ENCODE peak calls at places on chromosome X, in seven cellular contexts. A is AG09309, O is body of pancreas, V is tibial nerve, H is ascending aorta, Y is progenitor cell of endocrine pancreas, U is B cell. L is an unnamed sample.

GRCh38 chrX:136405126-136405525 is 82.6 kb upstream of the BRS3 start:
- DNase-seq in O (no peak), U (no peak), A (no peak), H (no peak), V (no peak), Y (no peak), L (no peak)

GRCh38 chrX:80807606-80808159 is 2.0 kb downstream of the BRWD3 start:
- DNase-seq in A (no peak), H (no peak), O (no peak), Y (no peak), V (no peak), U (peak), L (no peak)

GRCh38 chrX:126552313-126553022 is at the start of gene DCAF12L1:
- DNase-seq in Y (peak), A (no peak), U (no peak), H (no peak), O (no peak), V (no peak), L (peak)

GRCh38 chrX:153396320-153397195 is 4.6 kb downstream of the PNMA6E start:
- DNase-seq in O (no peak), V (no peak), U (no peak), Y (no peak), A (no peak), H (no peak), L (no peak)

GRCh38 chrX:31007347-31007746 is 64.5 kb downstream of the FTHL17 start:
- DNase-seq in A (no peak), U (no peak), O (no peak), V (no peak), H (no peak), Y (no peak), L (no peak)

GRCh38 chrX:152905081-152905420 is 7.2 kb downstream of the ZNF185 start:
- DNase-seq in U (no peak), H (no peak), O (no peak), A (no peak), Y (no peak), V (no peak), L (no peak)

GRCh38 chrX:17414839-17415238 is 39.8 kb downstream of the NHS start:
- DNase-seq in U (no peak), V (no peak), H (no peak), A (no peak), Y (no peak), O (peak), L (peak)

GRCh38 chrX:34868633-34869032 is 74.0 kb upstream of the FAM47B start:
- DNase-seq in A (no peak), H (no peak), U (no peak), O (no peak), Y (no peak), V (no peak), L (no peak)

GRCh38 chrX:47151428-47151827 is 6.4 kb downstream of the RBM10 start:
- DNase-seq in V (no peak), H (no peak), O (no peak), U (no peak), Y (no peak), A (no peak), L (no peak)

GRCh38 chrX:123588723-123589122 is 144.1 kb downstream of the THOC2 start:
- DNase-seq in O (no peak), A (no peak), H (no peak), V (no peak), U (no peak), Y (no peak), L (no peak)

GRCh38 chrX:154597221-154597620 is 12.3 kb downstream of the CTAG1A start:
- DNase-seq in H (no peak), O (no peak), V (no peak), U (no peak), Y (no peak), A (no peak), L (no peak)

GRCh38 chrX:10045327-10046000 is 78.3 kb downstream of the CLDN34 start:
- DNase-seq in Y (no peak), U (no peak), V (no peak), A (no peak), H (no peak), O (peak), L (no peak)

GRCh38 chrX:51336584-51336983 is 4.0 kb downstream of the NUDT10 start:
- DNase-seq in Y (no peak), A (peak), V (peak), O (peak), H (no peak), U (peak), L (peak)

GRCh38 chrX:105909576-105909975 is 87.2 kb downstream of the NRK start:
- DNase-seq in H (no peak), A (no peak), Y (no peak), O (no peak), V (no peak), U (no peak), L (no peak)

GRCh38 chrX:338281-338835 is 19.8 kb upstream of the GTPBP6 start:
- DNase-seq in Y (no peak), A (no peak), O (no peak), H (no peak), U (no peak), V (no peak), L (no peak)

GRCh38 chrX:150192846-150193245 is 170.3 kb upstream of the MAMLD1 start:
- DNase-seq in Y (no peak), A (no peak), H (no peak), V (no peak), O (no peak), U (no peak), L (no peak)

GRCh38 chrX:71450433-71451106 is 82.3 kb upstream of the OGT start:
- DNase-seq in V (no peak), A (no peak), Y (no peak), O (no peak), U (no peak), H (no peak), L (no peak)

GRCh38 chrX:39152106-39152649 is 350.9 kb downstream of the MID1IP1 start:
- DNase-seq in U (peak), A (no peak), Y (peak), O (peak), H (no peak), V (no peak), L (peak)

GRCh38 chrX:16114640-16115039 is 8.7 kb upstream of the GRPR start:
- DNase-seq in U (no peak), H (no peak), Y (no peak), A (peak), O (no peak), V (no peak), L (no peak)

GRCh38 chrX:4935846-4936245 is 1222.4 kb upstream of the PRKX start:
- DNase-seq in H (no peak), Y (no peak), A (no peak), O (no peak), U (peak), V (no peak), L (no peak)

GRCh38 chrX:81120936-81121351 is 80.8 kb downstream of the HMGN5 start:
- DNase-seq in U (no peak), Y (no peak), V (peak), A (no peak), O (peak), H (no peak), L (peak)

GRCh38 chrX:74613350-74614192 is 853 bp downstream of the RLIM start:
- DNase-seq in Y (no peak), U (peak), A (no peak), O (no peak), H (no peak), V (no peak), L (no peak)

GRCh38 chrX:123424546-123424945 is 240.5 kb downstream of the GRIA3 start:
- DNase-seq in A (no peak), Y (no peak), O (no peak), V (no peak), H (no peak), U (no peak), L (no peak)

GRCh38 chrX:10098235-10098819 is 58.4 kb upstream of the CLCN4 start:
- DNase-seq in V (no peak), O (no peak), U (peak), Y (no peak), A (no peak), H (no peak), L (no peak)

GRCh38 chrX:123450217-123450616 is 266.1 kb downstream of the GRIA3 start:
- DNase-seq in V (no peak), Y (no peak), O (no peak), U (no peak), A (no peak), H (no peak), L (peak)

GRCh38 chrX:25083661-25084060 is 67.9 kb upstream of the ARX start:
- DNase-seq in A (no peak), Y (no peak), O (no peak), H (no peak), U (no peak), V (no peak), L (no peak)

GRCh38 chrX:6851140-6851539 is 296.4 kb upstream of the STS start:
- DNase-seq in Y (no peak), H (no peak), V (no peak), O (no peak), A (no peak), U (no peak), L (no peak)

GRCh38 chrX:15908891-15909290 is 54.3 kb upstream of the AP1S2 start:
- DNase-seq in A (no peak), O (no peak), Y (no peak), U (no peak), V (no peak), H (no peak), L (no peak)

GRCh38 chrX:13937370-13938052 is 92.2 kb downstream of the GEMIN8 start:
- DNase-seq in V (no peak), Y (no peak), A (peak), H (no peak), O (no peak), U (peak), L (no peak)

GRCh38 chrX:9765072-9765736 is 443 bp downstream of the GPR143 start:
- DNase-seq in Y (no peak), U (no peak), O (no peak), H (no peak), A (no peak), V (no peak), L (peak)

GRCh38 chrX:10158279-10158939 is 1.6 kb downstream of the CLCN4 start:
- DNase-seq in O (no peak), A (no peak), U (peak), H (no peak), Y (peak), V (no peak), L (peak)

GRCh38 chrX:17527135-17527701 is 152.2 kb downstream of the NHS start:
- DNase-seq in Y (no peak), V (peak), A (no peak), H (peak), O (peak), U (no peak), L (no peak)

GRCh38 chrX:109760241-109760921 is 27.3 kb upstream of the ACSL4 start:
- DNase-seq in O (no peak), V (no peak), U (no peak), Y (no peak), A (no peak), H (no peak), L (no peak)

GRCh38 chrX:145213504-145213903 is 33.8 kb upstream of the SPANXN1 start:
- DNase-seq in V (no peak), Y (no peak), H (no peak), A (no peak), U (no peak), O (no peak), L (no peak)

GRCh38 chrX:114959729-114960128 is 57.7 kb downstream of the IL13RA2 start:
- DNase-seq in V (no peak), H (no peak), O (no peak), Y (no peak), A (no peak), U (no peak), L (no peak)

GRCh38 chrX:148567229-148567628 is 66.8 kb downstream of the AFF2 start:
- DNase-seq in O (no peak), V (no peak), H (no peak), A (no peak), Y (no peak), U (no peak), L (no peak)

GRCh38 chrX:153866302-153867019 is 19.5 kb downstream of the L1CAM start:
- DNase-seq in O (no peak), Y (no peak), H (no peak), U (peak), A (no peak), V (no peak), L (no peak)

GRCh38 chrX:38110231-38110630 is 103.9 kb downstream of the SYTL5 start:
- DNase-seq in O (no peak), V (no peak), Y (no peak), A (no peak), H (no peak), U (no peak), L (no peak)

GRCh38 chrX:17601816-17602215 is 135.5 kb upstream of the SCML1 start:
- DNase-seq in Y (no peak), A (no peak), O (no peak), U (no peak), V (no peak), H (no peak), L (no peak)

GRCh38 chrX:40468033-40468979 is 112.5 kb upstream of the ATP6AP2 start:
- DNase-seq in Y (no peak), O (peak), V (peak), A (no peak), H (no peak), U (peak), L (no peak)
- TF ChIP-seq CTCF in Y (peak), O (peak), V (no peak), A (peak), H (peak), U (peak), L (no peak)

GRCh38 chrX:77415161-77415560 is 32.0 kb upstream of the FGF16 start:
- DNase-seq in A (no peak), O (no peak), Y (no peak), V (no peak), U (no peak), H (no peak), L (no peak)
- TF ChIP-seq CTCF in A (peak), O (no peak), Y (no peak), V (no peak), U (no peak), H (peak), L (no peak)

GRCh38 chrX:106955004-106955772 is 35.0 kb downstream of the CLDN2 start:
- DNase-seq in O (no peak), H (no peak), V (no peak), A (no peak), Y (no peak), U (no peak), L (no peak)

GRCh38 chrX:106957856-106958255 is 37.7 kb downstream of the CLDN2 start:
- DNase-seq in O (no peak), H (no peak), U (no peak), Y (no peak), A (no peak), V (no peak), L (no peak)

GRCh38 chrX:106964290-106964689 is 35.7 kb downstream of the MORC4 start:
- DNase-seq in U (no peak), O (no peak), A (no peak), Y (no peak), H (no peak), V (no peak), L (no peak)

GRCh38 chrX:106963111-106963510 is 36.9 kb downstream of the MORC4 start:
- DNase-seq in O (no peak), A (no peak), Y (no peak), U (no peak), H (no peak), V (no peak), L (no peak)

DNA sequence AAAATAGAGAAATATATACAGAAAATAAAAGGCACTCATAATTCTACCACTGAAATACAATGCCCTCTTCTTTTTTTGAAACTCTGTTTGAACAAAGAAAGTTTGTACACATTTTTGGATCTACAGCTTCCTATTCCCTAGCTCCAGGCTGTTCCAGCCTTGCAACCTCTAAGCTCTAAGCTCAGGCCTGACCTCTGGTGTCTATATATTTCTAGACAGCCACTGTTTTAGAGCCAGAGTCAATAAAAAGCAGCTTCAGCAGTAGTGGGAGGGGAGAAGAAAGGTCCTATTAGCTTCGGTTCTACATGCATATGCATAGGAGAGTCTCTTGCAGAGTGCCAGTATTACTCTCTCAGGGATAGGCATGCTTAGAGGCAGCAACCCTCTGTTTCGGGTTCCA is 39.7 kb downstream of the CLDN2 start:
- DNase-seq in H (no peak), V (no peak), U (no peak), O (peak), A (no peak), Y (no peak), L (no peak)
- TF ChIP-seq CTCF in H (no peak), V (peak), U (no peak), O (peak), A (peak), Y (peak), L (no peak)

DNA sequence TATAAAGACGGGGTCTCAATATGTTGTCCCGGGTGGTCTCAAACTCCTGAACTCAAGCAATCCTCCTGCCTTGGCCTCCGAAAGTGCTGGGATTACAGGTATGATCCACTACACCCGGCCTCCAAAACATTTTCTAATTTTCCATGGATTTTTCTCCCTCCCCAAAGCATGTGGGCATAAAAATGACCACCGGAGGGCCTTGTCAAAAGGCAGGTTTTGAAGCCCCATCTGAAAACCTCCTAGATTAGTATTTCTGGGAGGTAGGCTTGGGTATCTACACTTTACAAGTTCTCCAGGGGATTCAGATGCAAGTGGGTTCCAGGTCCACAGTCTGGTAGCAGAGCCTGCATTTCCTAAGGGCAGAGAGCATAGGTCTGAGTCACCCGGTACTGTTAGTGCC is 1.4 kb upstream of the GPR173 start:
- DNase-seq in H (no peak), V (no peak), A (no peak), O (no peak), Y (no peak), U (no peak), L (no peak)
- TF ChIP-seq CTCF in H (no peak), V (no peak), A (peak), O (no peak), Y (peak), U (no peak), L (peak)

GRCh38 chrX:110987292-110987691 is 108.7 kb upstream of the PAK3 start:
- DNase-seq in A (no peak), U (no peak), H (no peak), O (no peak), V (no peak), Y (no peak), L (peak)
- TF ChIP-seq CTCF in A (peak), U (no peak), H (no peak), O (no peak), V (no peak), Y (peak), L (no peak)

L was measured in endothelial cell.